ENCODE peak calls at places on chromosomes 2 and 18, in six cellular contexts. I is GM23338, Y is spleen, Q is upper lobe of left lung, K is transverse colon, F is prostate gland. B is an unnamed sample.

GRCh38 chr2:102473020-102473419 is at the start of gene SLC9A4:
- DNase-seq in Q (no peak), F (peak; percentile 44), Y (no peak), I (peak; percentile 81), K (peak; percentile 65), B (no peak)

GRCh38 chr18:27808678-27809077 is 368.3 kb downstream of the CDH2 start:
- DNase-seq in Y (no peak), I (no peak), F (no peak), Q (no peak), K (no peak), B (no peak)

GRCh38 chr2:33457588-33458247 is 18.7 kb upstream of the RASGRP3 start:
- DNase-seq in K (no peak), F (no peak), I (no peak), Y (no peak), Q (no peak), B (no peak)

GRCh38 chr2:31241625-31242270 is 7.8 kb downstream of the EHD3 start:
- DNase-seq in F (no peak), Y (no peak), Q (no peak), K (no peak), I (no peak), B (no peak)

GRCh38 chr2:38417745-38418689 is 40.9 kb upstream of the ATL2 start:
- DNase-seq in Y (no peak), F (no peak), I (no peak), K (no peak), Q (no peak), B (no peak)

GRCh38 chr2:3208179-3208578 is 169.4 kb downstream of the EIPR1 start:
- DNase-seq in K (no peak), I (no peak), F (no peak), Y (no peak), Q (no peak), B (no peak)

GRCh38 chr2:42878581-42878980 is 86.2 kb upstream of the HAAO start:
- DNase-seq in Q (no peak), I (no peak), K (no peak), Y (no peak), F (no peak), B (peak; percentile 30)

GRCh38 chr2:189821953-189822748 is 37.9 kb downstream of the PMS1 start:
- DNase-seq in F (no peak), I (no peak), Y (peak; percentile 75), K (no peak), Q (peak; percentile 81), B (no peak)

GRCh38 chr2:88658890-88659881 is 31.9 kb upstream of the EIF2AK3 start:
- DNase-seq in K (peak; percentile 18), Y (no peak), F (peak; percentile 10), Q (no peak), I (peak; percentile 66), B (no peak)

GRCh38 chr2:55165567-55165966 is 66.5 kb downstream of the CLHC1 start:
- DNase-seq in Q (no peak), K (no peak), F (no peak), Y (no peak), I (no peak), B (no peak)

GRCh38 chr2:111119004-111119846 is 1.5 kb upstream of the BCL2L11 start:
- DNase-seq in F (no peak), K (peak; percentile 50), Y (peak; percentile 86), Q (peak; percentile 88), I (peak; percentile 43), B (peak; percentile 69)

GRCh38 chr2:44964704-44965343 is 23.3 kb downstream of the SIX3 start:
- DNase-seq in F (no peak), Y (no peak), K (no peak), I (peak; percentile 78), Q (no peak), B (no peak)

GRCh38 chr2:230472619-230473018 is 56.6 kb downstream of the SP100 start:
- DNase-seq in I (no peak), F (no peak), Q (no peak), Y (no peak), K (no peak), B (no peak)

GRCh38 chr2:106956879-106957278 is 70.9 kb upstream of the ST6GAL2 start:
- DNase-seq in Y (no peak), F (no peak), Q (no peak), K (no peak), I (peak; percentile 16), B (no peak)

GRCh38 chr2:96260404-96261260 is 5.2 kb downstream of the TMEM127 start:
- DNase-seq in Q (no peak), Y (no peak), I (peak; percentile 79), F (peak; percentile 66), K (peak; percentile 74), B (no peak)

GRCh38 chr18:51194604-51195003 is 2.9 kb downstream of the MEX3C start:
- DNase-seq in Q (no peak), F (no peak), I (no peak), K (no peak), Y (no peak), B (no peak)

GRCh38 chr2:24785704-24786321 is 7.4 kb downstream of the PTRHD1 start:
- DNase-seq in I (no peak), F (no peak), Q (no peak), K (no peak), Y (no peak), B (no peak)

GRCh38 chr2:227420063-227421052 is 32.6 kb upstream of the SCYGR1 start:
- DNase-seq in Y (no peak), F (no peak), Q (no peak), I (no peak), K (no peak), B (no peak)

GRCh38 chr2:26768759-26769500 is 4.8 kb downstream of the SLC35F6 start:
- DNase-seq in I (no peak), K (peak; percentile 70), Y (peak; percentile 85), Q (no peak), F (peak; percentile 54), B (peak; percentile 94)

GRCh38 chr2:44040365-44040764 is 44.6 kb upstream of the LRPPRC start:
- DNase-seq in F (no peak), K (no peak), I (no peak), Y (no peak), Q (no peak), B (no peak)

GRCh38 chr2:109510136-109511028 is 103.4 kb downstream of the SEPTIN10 start:
- DNase-seq in K (peak; percentile 84), Q (no peak), F (peak; percentile 81), I (peak; percentile 83), Y (peak; percentile 89), B (no peak)

GRCh38 chr2:182792441-182792840 is 74.0 kb downstream of the FRZB start:
- DNase-seq in K (no peak), I (no peak), Y (no peak), Q (no peak), F (no peak), B (no peak)

GRCh38 chr2:232890896-232891601 is 21.0 kb downstream of the SNORC start:
- DNase-seq in K (no peak), Y (peak; percentile 72), Q (peak; percentile 69), I (peak; percentile 83), F (peak; percentile 78), B (peak; percentile 80)

GRCh38 chr2:85998071-85998991 is 107.4 kb downstream of the POLR1A start:
- DNase-seq in Q (peak; percentile 66), K (peak; percentile 24), F (no peak), Y (peak; percentile 77), I (peak; percentile 19), B (peak; percentile 82)

GRCh38 chr18:25795178-25795577 is 295.2 kb downstream of the SS18 start:
- DNase-seq in K (no peak), I (no peak), Y (no peak), F (no peak), Q (no peak), B (no peak)

GRCh38 chr2:48727560-48727959 is 28.0 kb downstream of the LHCGR start:
- DNase-seq in K (no peak), Y (no peak), Q (no peak), I (no peak), F (no peak), B (no peak)

GRCh38 chr2:233242231-233242917 is 9.1 kb upstream of the ATG16L1 start:
- DNase-seq in F (no peak), I (no peak), K (no peak), Y (no peak), Q (no peak), B (no peak)

GRCh38 chr2:139790807-139791206 is 1010.6 kb upstream of the NXPH2 start:
- DNase-seq in F (no peak), K (no peak), I (peak; percentile 50), Q (no peak), Y (no peak), B (no peak)

GRCh38 chr2:126936219-126936618 is 37.5 kb downstream of the TEX51 start:
- DNase-seq in K (no peak), Q (no peak), F (no peak), I (no peak), Y (no peak), B (no peak)

GRCh38 chr2:171531836-171532450 is 9.7 kb downstream of the CYBRD1 start:
- DNase-seq in Q (no peak), Y (no peak), I (no peak), K (no peak), F (no peak), B (no peak)

GRCh38 chr18:12034241-12035100 is 53.2 kb downstream of the IMPA2 start:
- DNase-seq in F (no peak), Y (no peak), I (no peak), Q (no peak), K (no peak), B (no peak)
- H3K27ac ChIP-seq in F (no peak overlapping the region), Y (no peak overlapping the region), I (no peak overlapping the region), Q (no peak overlapping the region), K (no peak overlapping the region), B (no peak overlapping the region)

DNA sequence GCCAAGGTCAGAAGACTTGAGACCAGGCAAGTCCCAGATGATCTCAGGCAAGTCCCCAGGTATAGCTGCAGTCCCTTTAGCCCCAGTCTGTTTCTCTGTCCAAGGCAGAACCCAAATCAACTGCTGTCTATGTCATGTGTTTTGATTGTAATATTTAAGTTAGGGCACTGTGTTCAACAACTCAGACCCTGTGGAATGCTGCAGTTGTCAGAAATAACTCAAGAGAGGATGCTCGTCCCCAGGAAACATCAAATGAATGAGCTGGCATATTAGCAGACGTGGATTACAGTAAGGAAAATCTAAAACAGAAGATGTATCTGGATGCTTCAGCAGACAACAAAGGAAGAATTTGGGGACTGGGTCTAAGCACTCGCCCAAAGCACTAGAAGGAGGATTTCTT is 70.1 kb downstream of the BCL11A start:
- DNase-seq in Y (no peak), I (no peak), F (no peak), Q (no peak), K (no peak), B (no peak)
- H3K4me1 ChIP-seq in Y (peaks cover 72% of the 10 kb centered on the region), I (peaks cover 70% of the 10 kb centered on the region), F (no peaks in the 10 kb centered on the region), Q (peaks cover 22% of the 10 kb centered on the region), K (peaks cover 45% of the 10 kb centered on the region), B (peaks cover 44% of the 10 kb centered on the region)

GRCh38 chr2:64750001-64750816 is 96.5 kb upstream of the SERTAD2 start:
- DNase-seq in I (peak; percentile 35), Y (peak; percentile 92), Q (peak; percentile 85), F (peak; percentile 61), K (peak; percentile 68), B (peak; percentile 84)
- TF ChIP-seq POLR2AphosphoS5 in I (no peak), Y (no peak), Q (no peak), F (no peak), K (no peak), B (no peak)

GRCh38 chr18:58047556-58047882 is 3.5 kb downstream of the NEDD4L start:
- DNase-seq in K (no peak), I (no peak), Y (no peak), F (no peak), Q (no peak), B (no peak)
- H3K27ac ChIP-seq in K (peak overlapping the region; percentile 8), I (no peak overlapping the region), Y (no peak overlapping the region), F (no peak overlapping the region), Q (peak overlapping the region; percentile 93), B (no peak overlapping the region)

B was measured in suprapubic skin.